ENCODE peak calls at places on chromosomes 12 and 14, in six cellular contexts. U is mesendoderm, P is endothelial cell of umbilical vein, Q is pancreas, O is GM23248, W is heart left ventricle. Y is an unnamed sample.

GRCh38 chr12:6754406-6754805 is 1.5 kb upstream of the MLF2 start:
- DNase-seq in U (no peak), P (no peak), Q (no peak), O (no peak), W (peak), Y (no peak)

GRCh38 chr14:75205586-75205985 is 29.2 kb upstream of the TMED10 start:
- DNase-seq in U (no peak), P (peak), Q (no peak), O (peak), W (no peak), Y (no peak)

GRCh38 chr12:3004655-3005565 is 45.7 kb downstream of the TEAD4 start:
- DNase-seq in U (peak), P (no peak), Q (peak), O (peak), W (no peak), Y (no peak)

GRCh38 chr12:90940872-90941499 is 14.0 kb downstream of the CCER1 start:
- DNase-seq in U (peak), P (peak), Q (no peak), O (peak), W (no peak), Y (no peak)

GRCh38 chr14:24398298-24398942 is 383 bp upstream of the NYNRIN start:
- DNase-seq in U (peak), P (peak), Q (no peak), O (no peak), W (peak), Y (no peak)

GRCh38 chr14:90060312-90060964 is 1.4 kb upstream of the KCNK13 start:
- DNase-seq in U (peak), P (peak), Q (peak), O (peak), W (peak), Y (peak)

GRCh38 chr14:47392351-47392750 is 283.1 kb downstream of the MDGA2 start:
- DNase-seq in U (no peak), P (peak), Q (no peak), O (no peak), W (no peak), Y (no peak)

GRCh38 chr14:73462078-73462715 is 3.9 kb upstream of the NUMB start:
- DNase-seq in U (peak), P (peak), Q (peak), O (peak), W (peak), Y (no peak)

GRCh38 chr12:50690923-50691322 is 73.0 kb upstream of the ATF1 start:
- DNase-seq in U (no peak), P (no peak), Q (peak), O (peak), W (peak), Y (peak)
- H3K27ac ChIP-seq in U (no peak), P (no peak), Q (peak), O (peak), W (no peak), Y (peak)

GRCh38 chr12:130114952-130115351 is 47.3 kb upstream of the FZD10 start:
- DNase-seq in U (no peak), P (no peak), Q (no peak), O (no peak), W (no peak), Y (no peak)

GRCh38 chr12:130109062-130109945 is 53.0 kb upstream of the FZD10 start:
- DNase-seq in U (no peak), P (no peak), Q (no peak), O (no peak), W (no peak), Y (no peak)

GRCh38 chr12:130115646-130116045 is 46.6 kb upstream of the FZD10 start:
- DNase-seq in U (no peak), P (no peak), Q (no peak), O (no peak), W (no peak), Y (no peak)

GRCh38 chr12:130111965-130112496 is 50.2 kb upstream of the FZD10 start:
- DNase-seq in U (no peak), P (no peak), Q (no peak), O (no peak), W (no peak), Y (no peak)

DNA sequence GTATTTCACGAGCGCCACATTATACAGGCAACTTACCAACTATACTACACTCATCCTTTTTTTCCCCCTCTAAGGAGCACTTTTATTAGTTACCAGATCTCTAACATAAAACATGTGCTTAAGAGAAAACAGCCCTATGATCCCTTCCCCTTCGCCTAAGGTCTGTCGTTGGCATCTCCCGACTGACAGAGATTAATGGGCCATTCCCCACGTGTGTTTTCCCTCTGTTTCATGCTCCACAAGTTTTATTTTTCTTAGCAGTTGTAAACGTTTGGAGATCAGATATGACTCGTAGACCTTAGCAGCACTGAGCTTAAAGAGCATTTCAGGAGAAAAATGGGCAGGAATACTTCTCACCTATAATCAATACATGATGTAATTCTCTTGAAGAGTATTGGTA is 51.4 kb upstream of the FZD10 start:
- DNase-seq in U (no peak), P (no peak), Q (no peak), O (no peak), W (no peak), Y (no peak)
- H3K27ac ChIP-seq in U (no peak), P (no peak), Q (no peak), O (no peak), W (no peak), Y (no peak)

DNA sequence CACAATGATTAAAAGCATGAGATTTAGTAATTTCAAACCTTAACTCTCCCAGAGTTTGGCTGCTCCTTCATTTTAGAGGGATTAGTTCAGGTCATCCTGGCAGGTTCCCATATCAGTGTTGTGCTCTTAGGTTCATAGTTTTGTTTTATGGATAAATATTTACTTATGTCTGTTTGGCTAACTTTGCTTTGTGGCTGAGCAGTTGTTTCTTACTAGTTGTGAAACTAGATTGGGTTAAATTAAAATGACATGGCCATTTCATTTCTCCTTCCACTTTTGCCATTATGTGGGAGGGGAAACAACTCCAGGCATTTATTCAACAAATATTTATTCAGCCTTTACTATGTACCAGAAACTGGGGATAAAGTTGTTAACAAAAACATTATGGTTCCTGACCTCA is 158.8 kb downstream of the TMTC3 start:
- DNase-seq in U (no peak), P (no peak), Q (no peak), O (peak), W (no peak), Y (no peak)
- H3K27ac ChIP-seq in U (no peak), P (peak), Q (no peak), O (peak), W (no peak), Y (no peak)

DNA sequence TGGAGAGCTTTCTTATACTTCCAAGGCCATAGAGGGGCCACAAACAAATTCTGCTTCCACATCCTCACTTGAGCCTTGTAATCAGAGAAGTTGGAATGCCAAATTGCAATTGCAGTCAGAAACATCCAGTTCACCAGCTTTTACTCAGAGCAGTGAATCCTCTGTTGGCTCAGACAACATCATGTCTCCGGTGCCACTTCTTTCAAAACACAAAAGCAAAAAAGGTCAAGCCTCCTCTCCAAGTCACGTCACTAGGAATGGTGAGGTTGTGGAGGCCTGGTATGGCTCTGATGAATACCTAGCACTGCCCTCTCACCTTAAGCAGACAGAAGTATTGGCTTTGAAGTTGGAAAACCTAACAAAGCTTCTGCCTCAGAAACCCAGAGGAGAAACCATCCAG is 217.1 kb downstream of the AKAP6 start:
- DNase-seq in U (no peak), P (no peak), Q (no peak), O (no peak), W (no peak), Y (no peak)
- H3K27ac ChIP-seq in U (no peak), P (no peak), Q (no peak), O (no peak), W (peak), Y (peak)

GRCh38 chr12:9113296-9113986 is 2.3 kb downstream of the A2M start:
- DNase-seq in U (no peak), P (no peak), Q (no peak), O (no peak), W (no peak), Y (no peak)

GRCh38 chr12:9114946-9115345 is 773 bp downstream of the A2M start:
- DNase-seq in U (no peak), P (no peak), Q (no peak), O (peak), W (no peak), Y (no peak)

GRCh38 chr12:9115731-9116689 is at the start of gene A2M:
- DNase-seq in U (no peak), P (peak), Q (no peak), O (peak), W (peak), Y (no peak)

GRCh38 chr12:9112076-9112853 is 3.5 kb downstream of the A2M start:
- DNase-seq in U (no peak), P (no peak), Q (no peak), O (no peak), W (no peak), Y (no peak)

DNA sequence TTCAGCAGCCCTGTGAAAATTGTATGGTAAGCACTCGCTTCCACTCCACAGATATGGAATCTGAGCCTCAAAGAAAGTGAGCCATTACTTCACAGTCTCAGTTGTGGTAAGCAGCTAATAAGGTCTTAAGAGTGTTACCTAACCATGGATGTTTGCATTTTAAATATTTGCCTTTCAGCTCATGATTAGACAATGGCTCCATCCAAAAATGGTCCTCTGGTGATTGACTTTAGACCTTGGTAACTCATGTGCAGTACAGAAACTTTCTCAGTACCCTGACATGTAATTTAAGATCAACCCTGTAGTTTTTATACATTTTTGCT is 1.8 kb downstream of the A2M start:
- DNase-seq in U (no peak), P (no peak), Q (no peak), O (no peak), W (no peak), Y (no peak)
- H3K27ac ChIP-seq in U (no peak), P (no peak), Q (no peak), O (no peak), W (peak), Y (no peak)

GRCh38 chr14:102211240-102211639 is 71.5 kb downstream of the WDR20 start:
- DNase-seq in U (no peak), P (no peak), Q (no peak), O (no peak), W (no peak), Y (no peak)
- H3K27ac ChIP-seq in U (no peak), P (no peak), Q (no peak), O (no peak), W (no peak), Y (no peak)

DNA sequence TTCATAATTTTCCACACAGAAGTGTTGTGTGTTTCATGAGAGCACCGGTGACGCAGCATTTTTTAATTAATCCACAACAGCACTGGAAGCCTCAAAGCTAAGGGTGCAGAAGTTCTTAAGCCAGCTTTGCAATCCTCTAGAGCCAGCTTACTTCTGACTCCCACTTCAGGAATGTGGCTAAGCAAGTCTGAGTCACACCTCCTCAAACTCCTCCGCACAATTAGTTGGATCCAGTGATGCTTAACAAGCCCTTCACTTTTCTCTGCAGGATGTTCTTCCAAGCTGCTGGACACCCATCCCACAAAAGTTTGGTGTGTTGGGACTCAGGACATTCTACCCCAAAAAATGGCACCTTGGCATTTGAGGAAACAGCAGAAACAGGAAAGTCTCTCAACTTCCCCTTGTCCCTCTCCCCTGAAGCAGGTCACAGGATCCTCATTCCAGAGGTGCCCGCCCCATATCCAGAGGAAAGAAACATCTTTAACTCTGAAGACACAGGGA is 210.0 kb downstream of the PPM1H start:
- DNase-seq in U (peak), P (peak), Q (peak), O (peak), W (no peak), Y (no peak)
- H3K27ac ChIP-seq in U (peak), P (peak), Q (no peak), O (peak), W (no peak), Y (no peak)

GRCh38 chr12:47725893-47726292 is 603 bp upstream of the ENDOU start:
- DNase-seq in U (no peak), P (no peak), Q (no peak), O (peak), W (no peak), Y (no peak)

GRCh38 chr12:47722926-47723631 is 2.2 kb downstream of the ENDOU start:
- DNase-seq in U (no peak), P (no peak), Q (no peak), O (no peak), W (no peak), Y (peak)

GRCh38 chr12:47725091-47725772 is at the start of gene ENDOU:
- DNase-seq in U (no peak), P (no peak), Q (no peak), O (no peak), W (no peak), Y (no peak)

GRCh38 chr12:47721431-47721973 is 3.8 kb downstream of the ENDOU start:
- DNase-seq in U (no peak), P (no peak), Q (no peak), O (no peak), W (no peak), Y (no peak)

DNA sequence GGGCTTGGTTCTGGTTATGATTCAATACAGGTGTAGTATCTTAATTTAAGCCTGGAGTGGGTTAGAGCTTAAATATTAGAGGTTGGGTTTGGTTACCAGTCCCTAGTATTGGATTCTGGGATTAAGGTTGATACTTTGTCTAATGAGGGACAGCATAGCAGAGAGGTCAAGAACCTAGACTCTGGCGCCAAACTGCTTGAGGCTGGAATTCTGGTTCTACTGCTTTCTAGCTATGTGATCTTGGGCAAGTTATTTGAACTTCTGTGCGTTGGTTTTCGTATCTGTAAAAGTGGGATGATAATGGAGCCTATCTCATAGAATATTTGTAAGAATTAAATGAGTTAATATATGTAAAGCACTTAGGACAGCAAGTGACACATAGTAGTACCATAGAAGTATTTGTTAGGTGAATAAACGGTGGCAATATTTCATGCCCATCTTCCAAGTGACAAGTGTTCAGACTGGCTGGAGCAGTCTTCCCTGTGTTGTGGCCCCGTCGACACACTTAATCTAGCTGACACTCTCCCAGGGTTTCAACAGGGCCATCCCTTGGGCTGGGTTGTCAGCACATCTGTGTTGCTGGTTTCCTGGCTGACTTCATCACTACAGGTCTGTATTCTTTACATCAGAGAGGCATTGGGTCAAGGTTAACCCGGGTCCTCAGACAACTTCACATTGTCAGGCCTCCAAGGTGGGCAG is 3.0 kb downstream of the ENDOU start:
- DNase-seq in U (no peak), P (no peak), Q (no peak), O (no peak), W (no peak), Y (no peak)
- H3K27ac ChIP-seq in U (no peak), P (no peak), Q (no peak), O (no peak), W (no peak), Y (peak)